ENCODE peak calls at places on chromosomes 4 and X, in four cellular contexts. One of them, this sample, is unnamed.

GRCh38 chr4:100641326-100641725 is 123.5 kb upstream of the EMCN start:
- DNase-seq in choroid plexus epithelial cell: no peak
- DNase-seq in fibroblast of mammary gland: no peak
- DNase-seq in RWPE1: no peak
- DNase-seq in this sample: no peak

GRCh38 chrX:1035206-1035605 is 177.2 kb downstream of the CRLF2 start:
- DNase-seq in choroid plexus epithelial cell: no peak
- DNase-seq in fibroblast of mammary gland: no peak
- DNase-seq in RWPE1: no peak
- DNase-seq in this sample: no peak

GRCh38 chrX:53294024-53294648 is 12.8 kb upstream of the IQSEC2 start:
- DNase-seq in choroid plexus epithelial cell: peak
- DNase-seq in fibroblast of mammary gland: peak
- DNase-seq in RWPE1: no peak
- DNase-seq in this sample: no peak

GRCh38 chr4:118289794-118290193 is 63.0 kb downstream of the PRSS12 start:
- DNase-seq in choroid plexus epithelial cell: peak
- DNase-seq in fibroblast of mammary gland: peak
- DNase-seq in RWPE1: no peak
- DNase-seq in this sample: no peak

GRCh38 chr4:118941799-118942198 is 53.1 kb downstream of the SYNPO2 start:
- DNase-seq in choroid plexus epithelial cell: peak
- DNase-seq in fibroblast of mammary gland: peak
- DNase-seq in RWPE1: no peak
- DNase-seq in this sample: peak

GRCh38 chrX:49282647-49283011 is 13.0 kb downstream of the PPP1R3F start:
- DNase-seq in choroid plexus epithelial cell: peak
- DNase-seq in fibroblast of mammary gland: peak
- DNase-seq in RWPE1: no peak
- DNase-seq in this sample: no peak

GRCh38 chr4:72084587-72085011 is 52.8 kb downstream of the NPFFR2 start:
- DNase-seq in choroid plexus epithelial cell: no peak
- DNase-seq in fibroblast of mammary gland: no peak
- DNase-seq in RWPE1: no peak
- DNase-seq in this sample: no peak

GRCh38 chr4:97507587-97508245 is 635.6 kb downstream of the STPG2 start:
- DNase-seq in choroid plexus epithelial cell: peak
- DNase-seq in fibroblast of mammary gland: no peak
- DNase-seq in RWPE1: peak
- DNase-seq in this sample: no peak

GRCh38 chr4:165626316-165626715 is 246.7 kb upstream of the TLL1 start:
- DNase-seq in choroid plexus epithelial cell: no peak
- DNase-seq in fibroblast of mammary gland: peak
- DNase-seq in RWPE1: no peak
- DNase-seq in this sample: no peak

GRCh38 chr4:182810103-182810605 is 107.0 kb downstream of the DCTD start:
- DNase-seq in choroid plexus epithelial cell: no peak
- DNase-seq in fibroblast of mammary gland: no peak
- DNase-seq in RWPE1: no peak
- DNase-seq in this sample: no peak

GRCh38 chrX:17531500-17531899 is 156.5 kb downstream of the NHS start:
- DNase-seq in choroid plexus epithelial cell: no peak
- DNase-seq in fibroblast of mammary gland: no peak
- DNase-seq in RWPE1: no peak
- DNase-seq in this sample: no peak

GRCh38 chr4:176034498-176034897 is 31.1 kb upstream of the WDR17 start:
- DNase-seq in choroid plexus epithelial cell: peak
- DNase-seq in fibroblast of mammary gland: peak
- DNase-seq in RWPE1: peak
- DNase-seq in this sample: peak

GRCh38 chr4:113575391-113575790 is 186.1 kb downstream of the CAMK2D start:
- DNase-seq in choroid plexus epithelial cell: peak
- DNase-seq in fibroblast of mammary gland: peak
- DNase-seq in RWPE1: no peak
- DNase-seq in this sample: peak

GRCh38 chr4:164847967-164848649 is 28.9 kb upstream of the APELA start:
- DNase-seq in choroid plexus epithelial cell: no peak
- DNase-seq in fibroblast of mammary gland: no peak
- DNase-seq in RWPE1: no peak
- DNase-seq in this sample: no peak

GRCh38 chr4:68152411-68152810 is 22.7 kb upstream of the TMPRSS11F start:
- DNase-seq in choroid plexus epithelial cell: no peak
- DNase-seq in fibroblast of mammary gland: no peak
- DNase-seq in RWPE1: peak
- DNase-seq in this sample: peak

GRCh38 chr4:102825261-102826071 is 1.9 kb downstream of the UBE2D3 start:
- DNase-seq in choroid plexus epithelial cell: peak
- DNase-seq in fibroblast of mammary gland: peak
- DNase-seq in RWPE1: peak
- DNase-seq in this sample: peak

GRCh38 chr4:151808120-151808529 is 47.3 kb upstream of the GATB start:
- DNase-seq in choroid plexus epithelial cell: no peak
- DNase-seq in fibroblast of mammary gland: peak
- DNase-seq in RWPE1: peak
- DNase-seq in this sample: peak

GRCh38 chr4:37816006-37816405 is 10.5 kb upstream of the PGM2 start:
- DNase-seq in choroid plexus epithelial cell: no peak
- DNase-seq in fibroblast of mammary gland: no peak
- DNase-seq in RWPE1: no peak
- DNase-seq in this sample: no peak

GRCh38 chr4:94448815-94449375 is 2.8 kb upstream of the PDLIM5 start:
- DNase-seq in choroid plexus epithelial cell: no peak
- DNase-seq in fibroblast of mammary gland: no peak
- DNase-seq in RWPE1: no peak
- DNase-seq in this sample: no peak

GRCh38 chrX:123731258-123731986 is 1.4 kb downstream of the THOC2 start:
- DNase-seq in choroid plexus epithelial cell: peak
- DNase-seq in fibroblast of mammary gland: peak
- DNase-seq in RWPE1: peak
- DNase-seq in this sample: peak

GRCh38 chr4:118206627-118207026 is 146.2 kb downstream of the PRSS12 start:
- DNase-seq in choroid plexus epithelial cell: no peak
- DNase-seq in fibroblast of mammary gland: peak
- DNase-seq in RWPE1: no peak
- DNase-seq in this sample: no peak

GRCh38 chr4:3330682-3331081 is 37.9 kb downstream of the RGS12 start:
- DNase-seq in choroid plexus epithelial cell: no peak
- DNase-seq in fibroblast of mammary gland: no peak
- DNase-seq in RWPE1: no peak
- DNase-seq in this sample: no peak

GRCh38 chrX:125757794-125758564 is 408.1 kb downstream of the DCAF12L2 start:
- DNase-seq in choroid plexus epithelial cell: no peak
- DNase-seq in fibroblast of mammary gland: no peak
- DNase-seq in RWPE1: peak
- DNase-seq in this sample: peak

GRCh38 chr4:185390941-185391340 is 4.8 kb downstream of the LRP2BP start:
- DNase-seq in choroid plexus epithelial cell: no peak
- DNase-seq in fibroblast of mammary gland: no peak
- DNase-seq in RWPE1: no peak
- DNase-seq in this sample: no peak

GRCh38 chr4:122928930-122929329 is 6.5 kb upstream of the NUDT6 start:
- DNase-seq in choroid plexus epithelial cell: no peak
- DNase-seq in fibroblast of mammary gland: no peak
- DNase-seq in RWPE1: no peak
- DNase-seq in this sample: no peak

GRCh38 chr4:147103403-147103946 is 157.8 kb upstream of the TTC29 start:
- DNase-seq in choroid plexus epithelial cell: peak
- DNase-seq in fibroblast of mammary gland: peak
- DNase-seq in RWPE1: peak
- DNase-seq in this sample: peak

GRCh38 chrX:2708601-2709200 is 17.6 kb downstream of the CD99 start:
- DNase-seq in choroid plexus epithelial cell: no peak
- DNase-seq in fibroblast of mammary gland: no peak
- DNase-seq in RWPE1: no peak
- DNase-seq in this sample: no peak

GRCh38 chr4:87543835-87544461 is 14.8 kb upstream of the SPARCL1 start:
- DNase-seq in choroid plexus epithelial cell: peak
- DNase-seq in fibroblast of mammary gland: peak
- DNase-seq in RWPE1: peak
- DNase-seq in this sample: peak

GRCh38 chr4:102404551-102404969 is 59.3 kb upstream of the SLC39A8 start:
- DNase-seq in choroid plexus epithelial cell: peak
- DNase-seq in fibroblast of mammary gland: peak
- DNase-seq in RWPE1: no peak
- DNase-seq in this sample: no peak

GRCh38 chr4:169668069-169668721 is 47.8 kb downstream of the CLCN3 start:
- DNase-seq in choroid plexus epithelial cell: no peak
- DNase-seq in fibroblast of mammary gland: no peak
- DNase-seq in RWPE1: no peak
- DNase-seq in this sample: no peak

GRCh38 chr4:148447672-148448071 is 5.5 kb upstream of the NR3C2 start:
- DNase-seq in choroid plexus epithelial cell: no peak
- DNase-seq in fibroblast of mammary gland: no peak
- DNase-seq in RWPE1: no peak
- DNase-seq in this sample: no peak

DNA sequence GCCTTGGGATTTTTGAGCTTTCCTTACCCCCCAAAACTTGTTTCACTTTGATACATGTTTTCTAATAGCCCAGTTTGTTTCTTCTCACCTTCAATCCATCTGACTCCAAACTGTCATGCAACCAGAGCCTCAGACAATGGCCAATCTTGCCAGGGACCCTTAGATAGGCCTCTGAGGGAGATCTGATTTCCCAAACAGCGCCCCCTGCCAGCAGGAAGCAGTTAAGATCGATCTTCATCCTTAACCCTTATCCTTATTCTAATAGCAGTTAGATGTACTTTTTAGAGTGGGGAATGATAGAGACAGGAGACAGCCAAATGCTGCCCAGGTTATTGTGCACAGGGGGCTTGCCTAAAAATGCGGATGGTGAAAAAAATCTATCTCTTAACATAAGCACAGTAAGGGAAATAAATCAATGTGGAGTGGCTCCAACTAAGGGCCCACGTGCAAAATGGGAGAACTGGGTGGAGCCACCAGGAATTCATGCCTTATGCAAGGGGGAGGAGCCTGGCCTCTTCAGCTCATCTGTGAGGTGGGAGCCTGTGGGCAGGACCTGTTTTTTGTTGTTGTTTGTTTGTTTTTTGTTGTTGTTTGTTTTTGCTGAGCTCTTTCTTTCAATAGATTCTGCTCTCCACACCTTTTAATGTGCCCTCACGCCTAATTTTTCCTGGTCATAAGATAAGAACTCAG is 833.6 kb upstream of the AGA start:
- DNase-seq in choroid plexus epithelial cell: no peak
- DNase-seq in fibroblast of mammary gland: no peak
- DNase-seq in RWPE1: no peak
- DNase-seq in this sample: peak
- TF ChIP-seq CTCF in choroid plexus epithelial cell: no peak
- TF ChIP-seq CTCF in fibroblast of mammary gland: no peak
- TF ChIP-seq CTCF in RWPE1: no peak
- TF ChIP-seq CTCF in this sample: no peak

GRCh38 chr4:44760142-44760898 is 34.0 kb upstream of the GNPDA2 start:
- DNase-seq in choroid plexus epithelial cell: peak
- DNase-seq in fibroblast of mammary gland: peak
- DNase-seq in RWPE1: peak
- DNase-seq in this sample: peak
- TF ChIP-seq CTCF in choroid plexus epithelial cell: peak
- TF ChIP-seq CTCF in fibroblast of mammary gland: peak
- TF ChIP-seq CTCF in RWPE1: peak
- TF ChIP-seq CTCF in this sample: peak

GRCh38 chr4:54558889-54559682 is 98.7 kb upstream of the KIT start:
- DNase-seq in choroid plexus epithelial cell: no peak
- DNase-seq in fibroblast of mammary gland: no peak
- DNase-seq in RWPE1: no peak
- DNase-seq in this sample: no peak
- TF ChIP-seq CTCF in choroid plexus epithelial cell: no peak
- TF ChIP-seq CTCF in fibroblast of mammary gland: no peak
- TF ChIP-seq CTCF in RWPE1: no peak
- TF ChIP-seq CTCF in this sample: no peak

DNA sequence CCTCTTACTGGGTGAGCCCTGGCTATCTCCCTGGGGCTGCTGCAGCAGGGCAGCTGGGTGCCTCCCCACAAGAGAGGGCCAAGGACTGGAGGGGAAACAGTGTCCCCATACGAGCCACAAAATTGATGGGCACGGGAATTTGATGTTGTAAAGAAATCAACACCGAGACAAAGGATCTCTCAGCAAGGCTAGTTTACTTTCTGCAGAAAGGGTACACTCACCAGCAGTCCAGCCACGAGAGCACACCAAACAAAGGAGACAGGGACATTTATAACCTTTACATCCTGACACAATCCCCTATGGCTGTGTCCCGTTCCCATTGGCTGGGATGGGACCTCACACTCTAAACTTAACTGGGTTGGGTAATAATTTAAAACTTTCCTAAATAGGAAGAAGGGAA is 25.9 kb downstream of the METAP1 start:
- DNase-seq in choroid plexus epithelial cell: no peak
- DNase-seq in fibroblast of mammary gland: no peak
- DNase-seq in RWPE1: no peak
- DNase-seq in this sample: no peak
- TF ChIP-seq CTCF in choroid plexus epithelial cell: no peak
- TF ChIP-seq CTCF in fibroblast of mammary gland: no peak
- TF ChIP-seq CTCF in RWPE1: no peak
- TF ChIP-seq CTCF in this sample: no peak

GRCh38 chrX:88424541-88424940 is 322.5 kb upstream of the CPXCR1 start:
- DNase-seq in choroid plexus epithelial cell: no peak
- DNase-seq in fibroblast of mammary gland: no peak
- DNase-seq in RWPE1: no peak
- DNase-seq in this sample: no peak

GRCh38 chrX:88424071-88424470 is 323.0 kb upstream of the CPXCR1 start:
- DNase-seq in choroid plexus epithelial cell: no peak
- DNase-seq in fibroblast of mammary gland: no peak
- DNase-seq in RWPE1: no peak
- DNase-seq in this sample: no peak

DNA sequence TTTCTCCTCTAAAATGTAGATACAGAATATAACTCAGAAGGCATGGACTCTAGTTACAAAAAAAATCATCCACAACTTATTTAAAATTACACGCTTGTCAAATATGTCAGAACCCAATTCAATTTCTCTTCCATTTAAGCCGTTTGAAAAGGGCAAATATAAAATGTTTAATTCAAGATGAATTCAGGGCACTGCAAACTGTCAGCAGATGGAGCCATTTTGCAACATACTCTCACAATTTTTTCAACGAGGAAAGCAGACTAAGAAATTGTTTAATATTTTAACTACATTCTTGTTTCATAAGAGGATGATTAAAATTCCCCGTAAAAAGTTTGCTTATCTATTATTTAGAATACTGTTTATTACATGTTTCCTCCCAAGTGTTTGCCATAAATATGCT is 321.3 kb upstream of the CPXCR1 start:
- DNase-seq in choroid plexus epithelial cell: peak
- DNase-seq in fibroblast of mammary gland: peak
- DNase-seq in RWPE1: peak
- DNase-seq in this sample: peak
- TF ChIP-seq CTCF in choroid plexus epithelial cell: peak
- TF ChIP-seq CTCF in fibroblast of mammary gland: no peak
- TF ChIP-seq CTCF in RWPE1: peak
- TF ChIP-seq CTCF in this sample: peak

DNA sequence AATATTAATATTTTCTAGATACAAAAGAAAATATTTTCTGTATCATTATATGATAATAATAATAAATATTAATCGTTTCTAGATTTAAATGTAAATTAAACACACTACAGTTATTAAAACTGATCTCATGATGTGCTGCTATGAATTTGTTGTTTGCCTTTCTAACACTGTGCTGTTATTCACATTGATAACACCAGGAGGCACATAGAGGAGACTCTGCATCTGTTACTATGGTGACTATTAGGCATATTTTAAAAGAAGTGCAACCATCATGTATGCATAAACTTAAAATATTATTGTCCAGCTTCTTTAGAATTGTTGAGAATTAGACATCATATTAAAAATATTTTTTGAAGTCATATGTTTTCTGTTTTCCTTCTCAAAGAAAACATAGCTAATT is 11.8 kb upstream of the PDGFC start:
- DNase-seq in choroid plexus epithelial cell: peak
- DNase-seq in fibroblast of mammary gland: peak
- DNase-seq in RWPE1: no peak
- DNase-seq in this sample: peak
- TF ChIP-seq CTCF in choroid plexus epithelial cell: peak
- TF ChIP-seq CTCF in fibroblast of mammary gland: peak
- TF ChIP-seq CTCF in RWPE1: peak
- TF ChIP-seq CTCF in this sample: peak